ENCODE peak calls at places on chromosomes 1 and 21, in ten cellular contexts. Q, F, U, N, I, O, L, M, E and T are unnamed samples.
A peak's percentile ranks its signal among the peaks of the same experiment; 100 is the strongest.

GRCh38 chr1:208204779-208205178 is 39.4 kb downstream of the PLXNA2 start:
- DNase-seq in Q (no peak), F (no peak), U (no peak), N (no peak), I (no peak), O (no peak), L (no peak), M (no peak), E (no peak), T (no peak)

GRCh38 chr1:25871704-25872494 is 3.6 kb downstream of the PAQR7 start:
- DNase-seq in Q (no peak), F (no peak), U (no peak), N (peak; percentile 67), I (no peak), O (no peak), L (no peak), M (no peak), E (no peak), T (no peak)

GRCh38 chr21:10272216-10272615 is 249.2 kb upstream of the TPTE start:
- DNase-seq in Q (no peak), F (no peak), U (no peak), N (no peak), I (no peak), O (no peak), L (peak; percentile 1), M (no peak), E (no peak), T (no peak)

GRCh38 chr1:96214982-96215381 is 506.6 kb upstream of the PTBP2 start:
- DNase-seq in Q (no peak), F (no peak), U (no peak), N (no peak), I (no peak), O (no peak), L (no peak), M (no peak), E (no peak), T (no peak)

GRCh38 chr1:14869197-14869596 is 270.7 kb downstream of the KAZN start:
- DNase-seq in Q (no peak), F (peak; percentile 8), U (no peak), N (no peak), I (no peak), O (no peak), L (no peak), M (no peak), E (no peak), T (no peak)

GRCh38 chr1:226203237-226203636 is 16.7 kb upstream of the ACBD3 start:
- DNase-seq in Q (no peak), F (no peak), U (no peak), N (no peak), I (no peak), O (no peak), L (no peak), M (no peak), E (no peak), T (no peak)

GRCh38 chr1:201925301-201925567 is 21.1 kb downstream of the LMOD1 start:
- DNase-seq in Q (no peak), F (no peak), U (no peak), N (no peak), I (no peak), O (no peak), L (no peak), M (no peak), E (no peak), T (no peak)

GRCh38 chr1:16012590-16013219 is 5.1 kb downstream of the HSPB7 start:
- DNase-seq in Q (peak; percentile 82), F (peak; percentile 59), U (peak; percentile 90), N (peak; percentile 88), I (peak; percentile 55), O (peak; percentile 84), L (peak; percentile 39), M (no peak), E (peak; percentile 77), T (peak; percentile 73)

GRCh38 chr1:27590917-27591508 is 12.9 kb downstream of the AHDC1 start:
- DNase-seq in Q (no peak), F (no peak), U (no peak), N (no peak), I (no peak), O (no peak), L (no peak), M (no peak), E (no peak), T (no peak)

GRCh38 chr1:27591622-27592021 is 12.3 kb downstream of the AHDC1 start:
- DNase-seq in Q (no peak), F (no peak), U (no peak), N (no peak), I (no peak), O (no peak), L (no peak), M (no peak), E (no peak), T (no peak)

GRCh38 chr1:27589841-27590426 is 14.0 kb downstream of the AHDC1 start:
- DNase-seq in Q (no peak), F (no peak), U (peak; percentile 85), N (no peak), I (no peak), O (no peak), L (no peak), M (no peak), E (no peak), T (no peak)

GRCh38 chr1:27588256-27589232 is 15.4 kb downstream of the AHDC1 start:
- DNase-seq in Q (no peak), F (no peak), U (peak; percentile 66), N (no peak), I (no peak), O (no peak), L (no peak), M (no peak), E (no peak), T (no peak)

DNA sequence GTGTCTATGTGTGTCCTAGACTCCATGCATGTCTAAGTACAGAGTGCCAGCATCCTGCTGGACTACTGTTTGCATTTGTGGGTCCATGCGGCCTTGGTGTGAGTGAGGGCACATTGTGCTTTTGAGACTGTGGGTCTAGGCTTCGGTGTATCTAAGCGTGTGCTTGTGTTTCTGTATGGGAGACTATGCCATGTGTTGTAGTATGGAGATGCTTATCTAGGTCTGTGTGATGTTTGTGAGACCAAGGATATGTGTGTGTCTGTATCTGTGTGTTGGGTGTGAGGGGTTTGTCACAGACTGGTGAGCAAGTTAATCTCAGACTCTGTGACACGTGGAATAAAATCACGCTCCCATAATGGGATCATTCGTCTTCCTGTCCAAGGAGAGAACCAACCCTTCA is 14.5 kb downstream of the AHDC1 start:
- DNase-seq in Q (no peak), F (no peak), U (no peak), N (no peak), I (no peak), O (no peak), L (no peak), M (no peak), E (no peak), T (no peak)
- H3K4me1 ChIP-seq in Q (peaks cover 100% of the 10 kb centered on the region), F (peaks cover 42% of the 10 kb centered on the region), U (peaks cover 47% of the 10 kb centered on the region), N (peaks cover 54% of the 10 kb centered on the region), I (peaks cover 79% of the 10 kb centered on the region), O (peaks cover 21% of the 10 kb centered on the region), L (peaks cover 3% of the 10 kb centered on the region), M (peaks cover 46% of the 10 kb centered on the region), E (no peaks in the 10 kb centered on the region), T (peaks cover 67% of the 10 kb centered on the region)

GRCh38 chr1:113929750-113930498 is 800 bp downstream of the HIPK1 start:
- DNase-seq in Q (peak; percentile 31), F (peak; percentile 14), U (peak; percentile 92), N (peak; percentile 63), I (no peak), O (peak; percentile 57), L (no peak), M (peak; percentile 47), E (peak; percentile 63), T (peak; percentile 75)

GRCh38 chr1:113928129-113928949 is 785 bp upstream of the HIPK1 start:
- DNase-seq in Q (no peak), F (peak; percentile 44), U (no peak), N (no peak), I (no peak), O (no peak), L (no peak), M (no peak), E (no peak), T (no peak)

GRCh38 chr1:113928950-113929749 is at the start of gene HIPK1:
- DNase-seq in Q (peak; percentile 94), F (peak; percentile 80), U (peak; percentile 98), N (peak; percentile 95), I (peak; percentile 83), O (peak; percentile 92), L (peak; percentile 82), M (peak; percentile 92), E (peak; percentile 94), T (peak; percentile 67)

GRCh38 chr1:113931456-113931855 is 2.3 kb downstream of the HIPK1 start:
- DNase-seq in Q (no peak), F (peak; percentile 87), U (no peak), N (no peak), I (no peak), O (no peak), L (no peak), M (no peak), E (no peak), T (no peak)

GRCh38 chr1:113930499-113931161 is 1.5 kb downstream of the HIPK1 start:
- DNase-seq in Q (no peak), F (peak; percentile 66), U (no peak), N (no peak), I (no peak), O (no peak), L (peak; percentile 19), M (peak; percentile 32), E (no peak), T (peak; percentile 75)
- H3K4me1 ChIP-seq in Q (peaks cover 72% of the 10 kb centered on the region), F (peaks cover 30% of the 10 kb centered on the region), U (peaks cover 23% of the 10 kb centered on the region), N (peaks cover 43% of the 10 kb centered on the region), I (peaks cover 46% of the 10 kb centered on the region), O (no peaks in the 10 kb centered on the region), L (peaks cover 12% of the 10 kb centered on the region), M (peaks cover 9% of the 10 kb centered on the region), E (no peaks in the 10 kb centered on the region), T (peaks cover 34% of the 10 kb centered on the region)

GRCh38 chr1:228871314-228872061 is 136.2 kb downstream of the RHOU start:
- DNase-seq in Q (no peak), F (no peak), U (no peak), N (no peak), I (no peak), O (no peak), L (no peak), M (no peak), E (no peak), T (no peak)

GRCh38 chr1:228872080-228872479 is 136.8 kb downstream of the RHOU start:
- DNase-seq in Q (no peak), F (no peak), U (no peak), N (no peak), I (no peak), O (no peak), L (no peak), M (no peak), E (no peak), T (no peak)

GRCh38 chr1:228875741-228876140 is 140.5 kb downstream of the RHOU start:
- DNase-seq in Q (no peak), F (no peak), U (no peak), N (no peak), I (no peak), O (no peak), L (no peak), M (no peak), E (no peak), T (no peak)

GRCh38 chr1:228876187-228876586 is 140.9 kb downstream of the RHOU start:
- DNase-seq in Q (no peak), F (no peak), U (no peak), N (no peak), I (no peak), O (no peak), L (no peak), M (no peak), E (no peak), T (no peak)

GRCh38 chr1:228873714-228874113 is 138.4 kb downstream of the RHOU start:
- DNase-seq in Q (no peak), F (no peak), U (no peak), N (no peak), I (no peak), O (no peak), L (no peak), M (no peak), E (no peak), T (no peak)
- H3K4me1 ChIP-seq in Q (peaks cover 6% of the 10 kb centered on the region), F (no peaks in the 10 kb centered on the region), U (no peaks in the 10 kb centered on the region), N (no peaks in the 10 kb centered on the region), I (no peaks in the 10 kb centered on the region), O (no peaks in the 10 kb centered on the region), L (peaks cover 4% of the 10 kb centered on the region), M (no peaks in the 10 kb centered on the region), E (no peaks in the 10 kb centered on the region), T (no peaks in the 10 kb centered on the region)

GRCh38 chr21:28763809-28764418 is 228.8 kb downstream of the LTN1 start:
- DNase-seq in Q (no peak), F (no peak), U (no peak), N (no peak), I (no peak), O (no peak), L (no peak), M (no peak), E (no peak), T (no peak)

GRCh38 chr21:28758042-28758882 is 234.4 kb downstream of the LTN1 start:
- DNase-seq in Q (no peak), F (no peak), U (no peak), N (no peak), I (no peak), O (no peak), L (no peak), M (no peak), E (no peak), T (no peak)

GRCh38 chr21:28762357-28762735 is 230.3 kb downstream of the LTN1 start:
- DNase-seq in Q (no peak), F (no peak), U (no peak), N (no peak), I (no peak), O (no peak), L (no peak), M (no peak), E (no peak), T (no peak)

GRCh38 chr21:28758883-28759242 is 233.8 kb downstream of the LTN1 start:
- DNase-seq in Q (no peak), F (no peak), U (no peak), N (no peak), I (no peak), O (no peak), L (no peak), M (no peak), E (no peak), T (no peak)

GRCh38 chr21:28761709-28762356 is 230.8 kb downstream of the LTN1 start:
- DNase-seq in Q (no peak), F (peak; percentile 71), U (no peak), N (no peak), I (no peak), O (no peak), L (no peak), M (no peak), E (no peak), T (no peak)
- H3K4me1 ChIP-seq in Q (peaks cover 43% of the 10 kb centered on the region), F (peaks cover 6% of the 10 kb centered on the region), U (no peaks in the 10 kb centered on the region), N (no peaks in the 10 kb centered on the region), I (peaks cover 47% of the 10 kb centered on the region), O (no peaks in the 10 kb centered on the region), L (no peaks in the 10 kb centered on the region), M (no peaks in the 10 kb centered on the region), E (no peaks in the 10 kb centered on the region), T (peaks cover 30% of the 10 kb centered on the region)